ENCODE peak calls at places on chromosomes 4 and X, in six cellular contexts. U is SK-N-SH, P is right atrium auricular region, L is GM12865, Z is fibroblast of lung, G is IMR-90. O is an unnamed sample.
A peak's percentile ranks its signal among the peaks of the same experiment; 100 is the strongest.

GRCh38 chrX:140799216-140799615 is 89.7 kb downstream of the LINC00632 start:
- DNase-seq in Z (no peak), G (no peak), U (no peak), P (no peak), L (no peak), O (peak; percentile 81)

GRCh38 chr4:534101-534575 is 35.1 kb downstream of the PIGG start:
- DNase-seq in Z (no peak), L (no peak), G (no peak), U (no peak), P (no peak), O (no peak)

GRCh38 chr4:10006604-10007435 is 14.5 kb downstream of the SLC2A9 start:
- DNase-seq in G (no peak), Z (no peak), L (peak; percentile 70), P (no peak), U (no peak), O (peak; percentile 99)

GRCh38 chr4:2408976-2409375 is 9.5 kb downstream of the ZFYVE28 start:
- DNase-seq in L (no peak), Z (no peak), G (no peak), U (no peak), P (no peak), O (no peak)

GRCh38 chr4:151524610-151525009 is 115.6 kb downstream of the FHIP1A start:
- DNase-seq in P (no peak), L (no peak), U (no peak), G (no peak), Z (no peak), O (peak; percentile 92)

GRCh38 chrX:150680974-150681373 is 12.2 kb upstream of the MTMR1 start:
- DNase-seq in G (peak; percentile 34), L (no peak), P (no peak), Z (peak; percentile 28), U (peak; percentile 36), O (peak; percentile 50)

GRCh38 chrX:8042304-8042703 is 115.1 kb upstream of the PNPLA4 start:
- DNase-seq in U (peak; percentile 3), G (no peak), Z (no peak), P (no peak), L (no peak), O (peak; percentile 42)

GRCh38 chrX:110442631-110443030 is 84.0 kb downstream of the RTL9 start:
- DNase-seq in Z (peak; percentile 10), L (peak; percentile 28), P (no peak), G (peak; percentile 11), U (peak; percentile 61), O (peak; percentile 42)

GRCh38 chr4:111630705-111631104 is 514.5 kb upstream of the FAM241A start:
- DNase-seq in U (peak; percentile 10), L (no peak), P (no peak), Z (peak; percentile 47), G (peak; percentile 42), O (peak; percentile 50)

GRCh38 chr4:823093-823760 is 2.7 kb downstream of the CPLX1 start:
- DNase-seq in G (no peak), P (no peak), Z (no peak), U (no peak), L (no peak), O (no peak)

GRCh38 chrX:37896491-37896890 is 49.1 kb upstream of the DYNLT3 start:
- DNase-seq in Z (no peak), G (peak; percentile 8), U (no peak), L (no peak), P (no peak), O (no peak)

GRCh38 chr4:102299708-102300107 is 45.6 kb downstream of the SLC39A8 start:
- DNase-seq in G (peak; percentile 11), Z (peak; percentile 20), U (peak; percentile 24), L (peak; percentile 67), P (peak; percentile 69), O (peak; percentile 60)

GRCh38 chr4:113106076-113106475 is 56.6 kb downstream of the ANK2 start:
- DNase-seq in Z (peak; percentile 77), U (peak; percentile 6), G (peak; percentile 40), L (peak; percentile 18), P (no peak), O (peak; percentile 39)

GRCh38 chrX:50697691-50698090 is 116.3 kb downstream of the SHROOM4 start:
- DNase-seq in U (no peak), L (no peak), Z (peak; percentile 79), P (no peak), G (peak; percentile 79), O (peak; percentile 72)

GRCh38 chr4:187632260-187633010 is 363.1 kb upstream of the ZFP42 start:
- DNase-seq in U (no peak), G (peak; percentile 6), L (no peak), P (no peak), Z (no peak), O (no peak)

GRCh38 chr4:123361195-123361861 is 35.3 kb upstream of the SPRY1 start:
- DNase-seq in U (no peak), Z (peak; percentile 97), P (no peak), G (peak; percentile 94), L (no peak), O (peak; percentile 58)

GRCh38 chr4:179605196-179605595 is 2163.0 kb upstream of the AGA start:
- DNase-seq in P (no peak), Z (peak; percentile 94), L (no peak), U (no peak), G (peak; percentile 92), O (peak; percentile 52)

GRCh38 chr4:165651901-165652300 is 221.1 kb upstream of the TLL1 start:
- DNase-seq in Z (no peak), L (no peak), U (no peak), P (no peak), G (no peak), O (no peak)

GRCh38 chr4:78971326-78971725 is 32.1 kb upstream of the PAQR3 start:
- DNase-seq in G (no peak), P (no peak), U (no peak), L (no peak), Z (no peak), O (no peak)

GRCh38 chr4:17284323-17285175 is 227.3 kb downstream of the QDPR start:
- DNase-seq in U (no peak), Z (no peak), L (no peak), G (no peak), P (no peak), O (no peak)

GRCh38 chr4:133694416-133694815 is 507.2 kb downstream of the PABPC4L start:
- DNase-seq in P (no peak), G (no peak), Z (no peak), L (no peak), U (no peak), O (no peak)

DNA sequence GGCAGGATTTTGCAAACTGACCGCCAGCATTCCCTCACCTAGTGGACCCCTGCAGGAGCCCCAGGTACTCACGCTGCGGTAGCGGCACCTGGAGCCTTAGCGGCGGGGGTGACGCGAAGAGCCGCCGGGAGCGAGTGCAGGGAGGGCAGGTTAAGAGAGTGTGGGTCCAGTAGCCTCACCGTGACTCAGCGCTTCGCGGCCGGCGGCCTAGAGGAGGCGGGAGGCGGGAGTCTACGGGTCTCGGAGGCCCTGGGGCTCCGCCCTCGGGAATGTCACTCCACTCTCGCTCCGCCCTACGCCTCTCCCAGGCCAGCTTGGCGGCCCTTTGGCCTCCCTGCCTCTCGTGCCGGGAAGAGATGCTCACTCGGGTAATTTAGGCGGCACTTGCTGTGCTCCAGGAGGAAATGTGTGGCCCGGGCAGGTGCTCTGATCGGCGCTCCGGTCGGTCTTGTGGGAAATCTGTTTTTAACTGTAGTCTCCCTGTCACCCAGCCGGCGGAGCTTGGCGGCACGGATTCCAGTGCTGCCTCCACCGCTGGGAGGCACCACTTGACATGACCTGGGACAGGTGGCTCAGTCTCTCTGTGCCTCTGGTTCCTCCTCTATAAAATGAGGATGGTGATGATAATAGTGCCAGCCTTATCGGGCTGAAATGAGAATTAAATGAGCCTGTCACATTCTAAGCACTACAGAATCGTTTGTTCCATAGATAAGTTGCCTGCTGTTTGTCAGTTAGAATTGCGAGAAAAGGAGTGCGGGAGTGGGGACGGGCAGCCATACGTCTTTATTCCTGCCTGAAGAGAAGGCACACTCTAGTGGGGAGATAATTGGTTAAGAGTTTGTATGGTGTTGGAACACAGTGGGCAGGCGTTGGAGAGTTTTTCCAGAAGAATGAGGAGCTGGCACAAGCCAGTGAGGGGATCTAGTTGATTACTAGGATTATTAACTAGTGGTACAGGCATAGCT is at the start of gene PIR:
- DNase-seq in L (peak; percentile 78), Z (peak; percentile 75), G (peak; percentile 80), P (peak; percentile 91), U (peak; percentile 83), O (peak; percentile 86)
- TF ChIP-seq CTCF in L (peak; percentile 35), Z (peak; percentile 45), G (peak; percentile 27), P (peak; percentile 61), U (peak; percentile 62), O (peak; percentile 55)

GRCh38 chr4:140738111-140738510 is 18.1 kb downstream of the TBC1D9 start:
- DNase-seq in G (no peak), P (no peak), Z (no peak), U (no peak), L (no peak), O (no peak)
- H3K4me3 ChIP-seq in G (no peak overlapping the region), P (no peak overlapping the region), Z (no peak overlapping the region), U (no peak overlapping the region), L (no peak overlapping the region), O (no peak overlapping the region)

GRCh38 chr4:69470561-69470960 is 25.1 kb downstream of the UGT2B4 start:
- DNase-seq in L (no peak), P (no peak), U (peak; percentile 0), G (no peak), Z (no peak), O (no peak)
- TF ChIP-seq CTCF in L (no peak), P (no peak), U (no peak), G (no peak), Z (no peak), O (no peak)

DNA sequence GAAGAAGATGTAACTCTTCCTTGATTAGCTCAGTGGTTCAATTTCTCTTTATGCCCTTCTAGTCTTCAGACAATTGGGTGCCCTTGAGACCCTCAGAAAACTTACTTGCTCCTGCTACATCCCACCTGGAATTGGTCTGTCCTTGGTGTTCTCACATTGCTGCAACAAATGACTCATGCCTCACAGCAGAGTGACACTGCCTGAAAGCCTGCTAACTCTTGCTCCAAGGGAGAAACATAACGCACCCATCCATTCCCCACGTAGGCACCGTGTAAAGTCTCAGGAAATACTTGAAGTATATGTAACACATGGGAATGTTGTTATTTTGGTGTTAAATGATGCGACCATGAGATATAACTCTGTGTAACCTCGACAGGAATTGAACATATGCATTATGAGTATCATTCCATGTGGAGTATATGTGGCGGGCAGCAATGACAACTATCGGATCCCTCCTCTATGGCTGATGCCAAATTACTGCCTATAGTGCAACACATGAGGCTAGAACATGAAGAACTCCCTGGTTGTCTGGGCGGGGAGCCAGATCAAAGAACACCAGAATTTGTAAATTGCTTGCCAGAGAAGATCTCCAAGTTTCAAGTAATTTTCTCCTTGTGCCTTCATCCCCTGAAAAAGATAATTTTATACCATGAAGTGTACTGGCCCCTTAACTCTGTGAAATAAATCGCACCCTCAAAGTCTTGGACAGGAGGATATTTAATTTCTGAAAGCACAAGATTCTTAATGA is 231.3 kb upstream of the STK26 start:
- DNase-seq in G (peak; percentile 10), U (no peak), P (no peak), L (no peak), Z (no peak), O (no peak)
- H3K4me3 ChIP-seq in G (peak overlapping the region; percentile 38), U (peak overlapping the region; percentile 47), P (peak overlapping the region; percentile 30), L (no peak overlapping the region), Z (peak overlapping the region; percentile 3), O (no peak overlapping the region)

DNA sequence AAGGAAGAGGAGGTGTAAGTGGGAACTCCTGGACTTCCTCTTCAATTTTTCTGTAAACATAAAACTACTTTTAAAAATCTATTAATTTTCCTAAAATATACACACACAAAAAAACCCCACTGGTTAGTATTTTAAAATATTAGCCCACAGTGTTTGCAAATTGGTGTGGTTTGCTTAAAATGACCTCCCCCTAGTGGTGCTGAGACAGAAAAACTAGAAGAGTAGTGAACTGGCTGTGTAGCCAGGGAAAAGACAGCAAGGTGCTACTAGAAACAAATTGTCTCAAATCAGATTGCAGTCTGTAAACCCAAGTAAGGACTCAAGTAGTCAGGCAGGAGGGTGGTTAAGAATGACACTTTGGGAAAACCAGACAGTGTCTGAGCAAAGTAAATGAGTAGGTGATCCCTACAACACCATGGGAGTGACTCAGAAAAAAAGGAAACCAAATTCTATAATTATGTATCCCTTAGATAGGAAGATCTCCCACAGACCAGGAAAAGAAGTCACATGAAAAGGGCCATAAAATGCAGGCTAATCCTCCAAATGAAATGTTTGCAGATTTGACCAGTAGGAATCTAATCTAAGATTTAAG is 26.0 kb downstream of the AMTN start:
- DNase-seq in L (peak; percentile 21), U (no peak), G (peak; percentile 10), Z (peak; percentile 23), P (no peak), O (peak; percentile 47)
- TF ChIP-seq CTCF in L (peak; percentile 53), U (peak; percentile 60), G (peak; percentile 41), Z (peak; percentile 75), P (peak; percentile 35), O (peak; percentile 78)

O was measured in epithelial cell of esophagus.